ENCODE peak calls at places on chromosomes 11 and 22, in eight cellular contexts. J is sigmoid colon, F is H1, M is Panc1, E is SK-N-SH, X is K562, Q is GM12891, H is esophagus muscularis mucosa. Y is an unnamed sample.

GRCh38 chr11:6362868-6363678 is 27.2 kb upstream of the SMPD1 start:
- DNase-seq in X (peak; percentile 78), J (peak; percentile 90), F (peak; percentile 87), Q (peak; percentile 46), H (no peak), M (peak; percentile 66), E (peak; percentile 74), Y (peak; percentile 76)

GRCh38 chr11:119056397-119056999 is 507 bp downstream of the HYOU1 start:
- DNase-seq in M (no peak), H (no peak), J (peak; percentile 77), F (peak; percentile 84), Q (peak; percentile 43), E (peak; percentile 78), X (peak; percentile 34), Y (peak; percentile 70)

GRCh38 chr11:27934830-27935145 is 173.2 kb downstream of the KIF18A start:
- DNase-seq in J (no peak), H (no peak), M (no peak), X (no peak), E (peak; percentile 4), F (no peak), Q (no peak), Y (no peak)

GRCh38 chr11:11622772-11623531 is 1.1 kb upstream of the GALNT18 start:
- DNase-seq in M (no peak), F (no peak), X (no peak), J (peak; percentile 84), Q (no peak), E (peak; percentile 9), H (peak; percentile 80), Y (no peak)

GRCh38 chr22:33879796-33880195 is 40.5 kb downstream of the LARGE1 start:
- DNase-seq in M (no peak), X (no peak), Q (no peak), J (no peak), E (no peak), H (no peak), F (no peak), Y (no peak)

GRCh38 chr22:32985899-32986772 is 72.0 kb downstream of the SYN3 start:
- DNase-seq in E (peak; percentile 77), H (no peak), Q (peak; percentile 33), M (peak; percentile 33), J (peak; percentile 86), F (peak; percentile 86), X (peak; percentile 70), Y (peak; percentile 67)

GRCh38 chr22:18033204-18033998 is 9.0 kb upstream of the MICAL3 start:
- DNase-seq in H (peak; percentile 81), X (no peak), Q (no peak), E (no peak), M (no peak), J (no peak), F (no peak), Y (no peak)

GRCh38 chr11:113730887-113731726 is 25.0 kb upstream of the TMPRSS5 start:
- DNase-seq in Q (no peak), E (peak; percentile 62), J (no peak), M (peak; percentile 20), H (no peak), F (peak; percentile 60), X (peak; percentile 80), Y (peak; percentile 37)

GRCh38 chr11:61004841-61005240 is 33.4 kb downstream of the CD6 start:
- DNase-seq in Q (no peak), F (no peak), H (no peak), X (no peak), E (no peak), J (no peak), M (no peak), Y (no peak)

GRCh38 chr11:60899021-60899936 is 7.1 kb downstream of the PRPF19 start:
- DNase-seq in M (peak; percentile 64), H (no peak), E (peak; percentile 69), Q (no peak), J (peak; percentile 64), F (peak; percentile 57), X (peak; percentile 74), Y (no peak)

GRCh38 chr11:17014774-17015638 is 792 bp upstream of the PLEKHA7 start:
- DNase-seq in Q (peak; percentile 55), J (peak; percentile 52), E (peak; percentile 82), M (no peak), X (peak; percentile 18), F (peak; percentile 72), H (no peak), Y (peak; percentile 71)

GRCh38 chr11:66850235-66850587 is 6.7 kb upstream of the LRFN4 start:
- DNase-seq in H (no peak), M (no peak), Q (no peak), F (no peak), J (no peak), E (peak; percentile 17), X (no peak), Y (no peak)

GRCh38 chr11:48087974-48088681 is 107.8 kb downstream of the PTPRJ start:
- DNase-seq in M (no peak), X (no peak), Q (no peak), J (no peak), E (no peak), H (no peak), F (no peak), Y (peak; percentile 56)
- TF ChIP-seq POLR2AphosphoS5 in M (no peak), X (no peak), Q (no peak), J (no peak), E (no peak), H (no peak), F (no peak), Y (no peak)

DNA sequence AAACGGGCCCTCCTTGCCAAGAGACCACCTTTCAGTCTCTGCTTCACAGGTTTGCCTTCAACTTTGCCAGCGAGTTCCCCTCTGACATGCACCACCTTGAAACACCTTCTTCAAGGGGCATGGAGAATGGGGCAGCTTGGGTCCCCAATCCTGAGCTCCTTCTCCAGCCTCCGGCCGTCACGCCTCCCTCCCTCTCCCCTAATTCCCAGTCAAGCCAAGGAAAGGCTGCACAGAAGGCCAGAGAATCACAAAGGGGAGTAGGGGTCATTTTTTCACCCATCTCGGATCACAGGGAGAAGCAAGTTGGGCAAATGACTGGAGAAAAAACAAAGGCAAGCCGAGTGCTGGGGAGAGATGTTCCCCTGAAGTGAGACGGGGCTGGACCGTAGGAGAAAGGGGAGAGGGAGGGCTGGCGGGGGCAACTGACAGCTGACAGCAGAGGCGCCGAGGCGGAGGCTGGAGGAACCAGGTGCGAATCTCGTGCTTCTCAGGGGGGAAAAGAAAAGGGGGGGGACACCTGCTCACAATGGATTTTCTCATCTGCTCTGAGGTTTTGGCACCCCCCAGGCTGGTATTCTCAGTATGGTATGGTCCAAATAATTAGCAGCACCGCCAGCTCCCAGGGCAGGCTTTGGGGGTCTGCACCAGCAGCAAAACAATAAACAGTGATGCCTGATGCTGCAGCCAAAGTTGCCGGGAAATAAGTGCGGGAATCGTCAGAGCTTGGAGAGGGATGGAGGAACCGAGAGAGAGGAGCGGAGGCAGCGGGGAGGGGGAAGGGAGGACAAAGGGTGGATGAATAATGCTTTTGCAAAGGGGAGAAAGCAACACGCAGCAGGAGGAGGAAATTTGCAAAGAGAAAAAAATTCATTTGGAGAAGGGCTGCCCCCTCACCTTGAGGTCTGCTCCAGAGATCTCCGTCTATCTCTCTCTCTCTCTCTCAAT is 649 bp downstream of the YPEL4 start:
- DNase-seq in H (no peak), Q (no peak), J (peak; percentile 67), F (peak; percentile 76), X (no peak), M (no peak), E (peak; percentile 57), Y (no peak)
- TF ChIP-seq POLR2AphosphoS5 in H (no peak), Q (no peak), J (no peak), F (peak; percentile 87), X (no peak), M (no peak), E (no peak), Y (no peak)

GRCh38 chr11:63873381-63873780 is 34.5 kb downstream of the MARK2 start:
- DNase-seq in F (no peak), Q (no peak), E (no peak), M (no peak), X (no peak), H (no peak), J (no peak), Y (no peak)

GRCh38 chr11:63870351-63871197 is 31.7 kb downstream of the MARK2 start:
- DNase-seq in H (no peak), X (no peak), F (no peak), E (no peak), Q (no peak), M (no peak), J (no peak), Y (no peak)

GRCh38 chr11:63872833-63873201 is 33.9 kb downstream of the MARK2 start:
- DNase-seq in X (no peak), H (no peak), Q (no peak), E (no peak), F (no peak), J (no peak), M (no peak), Y (peak; percentile 45)

GRCh38 chr11:63874511-63874910 is 35.6 kb downstream of the MARK2 start:
- DNase-seq in E (no peak), X (peak; percentile 62), Q (no peak), H (no peak), J (no peak), M (no peak), F (no peak), Y (no peak)

DNA sequence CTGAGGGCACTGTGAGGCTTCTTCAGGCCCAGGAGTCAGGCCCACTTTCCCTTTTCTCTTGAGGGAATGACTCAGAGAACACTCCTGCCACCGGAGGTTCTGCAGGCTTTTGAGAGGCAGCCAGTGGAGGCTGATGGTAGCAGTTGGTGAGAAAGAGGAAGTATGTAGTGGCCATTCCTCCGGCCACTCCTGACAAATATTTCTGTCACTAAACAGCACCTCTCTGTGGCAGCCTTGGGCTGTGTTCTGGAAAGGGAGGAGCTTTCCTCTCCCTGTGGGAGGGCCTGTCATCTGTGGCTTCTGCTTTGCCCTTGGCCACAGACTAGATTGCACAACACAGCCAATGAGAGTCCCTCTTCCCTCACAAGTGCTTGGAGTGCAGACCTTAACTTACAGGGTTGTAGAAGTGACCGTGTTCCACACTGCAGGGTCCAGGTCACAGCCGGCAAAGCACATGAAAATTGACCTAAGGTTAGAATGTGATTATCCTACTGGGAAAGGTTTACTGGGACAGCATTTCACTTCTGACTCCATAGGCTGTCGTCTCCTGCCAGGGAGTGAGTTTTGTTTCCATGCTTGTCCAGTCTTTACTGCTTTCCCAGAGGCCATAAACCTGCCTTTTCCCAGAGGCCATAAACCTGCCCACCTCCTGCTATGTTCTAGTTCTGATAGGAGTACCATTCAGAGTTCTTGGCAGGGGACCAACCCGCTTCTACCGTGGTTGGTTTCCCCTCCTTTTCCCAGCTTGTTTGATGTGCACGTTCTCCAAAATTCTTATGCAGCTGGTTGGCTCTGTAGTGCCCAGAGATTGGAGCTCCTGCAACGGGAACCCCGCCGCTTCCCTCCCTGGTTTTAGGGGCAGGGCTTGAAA is 33.3 kb downstream of the MARK2 start:
- DNase-seq in H (peak; percentile 94), X (peak; percentile 95), E (peak; percentile 80), F (no peak), M (peak; percentile 17), Q (peak; percentile 61), J (peak; percentile 93), Y (peak; percentile 87)
- TF ChIP-seq POLR2AphosphoS5 in H (peak; percentile 52), X (no peak), E (no peak), F (no peak), M (no peak), Q (no peak), J (peak; percentile 39), Y (peak; percentile 79)

DNA sequence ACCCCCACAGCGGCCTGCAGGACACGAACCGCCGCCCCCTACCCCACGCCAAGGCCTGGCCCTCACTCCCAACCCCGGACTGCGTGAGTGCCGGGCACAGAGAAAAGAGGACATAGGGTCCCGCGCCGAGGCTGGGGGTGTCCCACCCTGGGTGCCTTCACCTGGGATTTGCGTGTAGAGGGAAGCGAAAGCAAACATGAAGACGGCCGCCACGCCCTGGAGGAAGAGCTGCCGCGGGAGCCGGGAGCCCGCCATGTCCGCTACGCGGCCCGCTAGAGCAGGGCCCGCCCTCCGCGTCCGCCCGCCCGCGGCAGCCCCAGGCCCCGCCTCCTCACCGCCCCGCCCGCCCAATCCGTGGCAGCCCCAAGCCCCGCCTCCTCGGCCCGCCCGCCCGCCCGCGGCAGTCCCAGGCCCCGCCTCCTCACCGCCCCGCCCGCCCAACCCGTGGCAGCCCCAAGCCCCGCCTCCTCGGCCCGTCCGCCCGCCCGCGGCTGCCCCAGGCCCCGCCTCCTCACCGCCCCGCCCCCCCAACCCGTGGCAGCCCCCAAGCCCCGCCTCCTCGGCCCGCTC is at the start of gene LMF2:
- DNase-seq in J (peak; percentile 94), X (no peak), Q (peak; percentile 99), H (peak; percentile 99), M (no peak), E (peak; percentile 98), F (peak; percentile 92), Y (peak; percentile 95)
- TF ChIP-seq POLR2AphosphoS5 in J (peak; percentile 86), X (no peak), Q (peak; percentile 2), H (peak; percentile 72), M (no peak), E (peak; percentile 64), F (no peak), Y (no peak)